ENCODE peak calls at places on chromosome 3, in five cellular contexts. One of them, this sample, is unnamed.

GRCh38 chr3:15927969-15928368 is 130.2 kb upstream of the ANKRD28 start:
- DNase-seq in activated CD4-positive, alpha-beta T cell treated with anti-CD3 and anti-CD28 coated beads for 24 hours: no peak
- DNase-seq in stimulated activated CD8-positive, alpha-beta memory T cell treated with anti-CD3 and anti-CD28 coated beads, Interleukin-12 subunit alpha, Interleukin-12 subunit beta, amount 100 ng/mL, for 4 hours: no peak
- DNase-seq in CD8-positive, alpha-beta memory T cell: no peak
- DNase-seq in GDM1: no peak
- DNase-seq in this sample: no peak

GRCh38 chr3:32154180-32154579 is 47.8 kb downstream of the GPD1L start:
- DNase-seq in activated CD4-positive, alpha-beta T cell treated with anti-CD3 and anti-CD28 coated beads for 24 hours: no peak
- DNase-seq in stimulated activated CD8-positive, alpha-beta memory T cell treated with anti-CD3 and anti-CD28 coated beads, Interleukin-12 subunit alpha, Interleukin-12 subunit beta, amount 100 ng/mL, for 4 hours: no peak
- DNase-seq in CD8-positive, alpha-beta memory T cell: no peak
- DNase-seq in GDM1: no peak
- DNase-seq in this sample: no peak

GRCh38 chr3:142724682-142725351 is 983 bp downstream of the TRPC1 start:
- DNase-seq in activated CD4-positive, alpha-beta T cell treated with anti-CD3 and anti-CD28 coated beads for 24 hours: no peak
- DNase-seq in stimulated activated CD8-positive, alpha-beta memory T cell treated with anti-CD3 and anti-CD28 coated beads, Interleukin-12 subunit alpha, Interleukin-12 subunit beta, amount 100 ng/mL, for 4 hours: peak
- DNase-seq in CD8-positive, alpha-beta memory T cell: peak
- DNase-seq in GDM1: no peak
- DNase-seq in this sample: peak

GRCh38 chr3:58585994-58586393 is 8.8 kb upstream of the FAM107A start:
- DNase-seq in activated CD4-positive, alpha-beta T cell treated with anti-CD3 and anti-CD28 coated beads for 24 hours: no peak
- DNase-seq in stimulated activated CD8-positive, alpha-beta memory T cell treated with anti-CD3 and anti-CD28 coated beads, Interleukin-12 subunit alpha, Interleukin-12 subunit beta, amount 100 ng/mL, for 4 hours: no peak
- DNase-seq in CD8-positive, alpha-beta memory T cell: no peak
- DNase-seq in GDM1: no peak
- DNase-seq in this sample: no peak

GRCh38 chr3:149489060-149489690 is 14.7 kb downstream of the TM4SF4 start:
- DNase-seq in activated CD4-positive, alpha-beta T cell treated with anti-CD3 and anti-CD28 coated beads for 24 hours: no peak
- DNase-seq in stimulated activated CD8-positive, alpha-beta memory T cell treated with anti-CD3 and anti-CD28 coated beads, Interleukin-12 subunit alpha, Interleukin-12 subunit beta, amount 100 ng/mL, for 4 hours: no peak
- DNase-seq in CD8-positive, alpha-beta memory T cell: no peak
- DNase-seq in GDM1: peak
- DNase-seq in this sample: no peak

GRCh38 chr3:133515127-133515526 is 58.4 kb upstream of the CDV3 start:
- DNase-seq in activated CD4-positive, alpha-beta T cell treated with anti-CD3 and anti-CD28 coated beads for 24 hours: no peak
- DNase-seq in stimulated activated CD8-positive, alpha-beta memory T cell treated with anti-CD3 and anti-CD28 coated beads, Interleukin-12 subunit alpha, Interleukin-12 subunit beta, amount 100 ng/mL, for 4 hours: no peak
- DNase-seq in CD8-positive, alpha-beta memory T cell: no peak
- DNase-seq in GDM1: no peak
- DNase-seq in this sample: no peak

GRCh38 chr3:73623996-73624362 is 762 bp downstream of the PDZRN3 start:
- DNase-seq in activated CD4-positive, alpha-beta T cell treated with anti-CD3 and anti-CD28 coated beads for 24 hours: no peak
- DNase-seq in stimulated activated CD8-positive, alpha-beta memory T cell treated with anti-CD3 and anti-CD28 coated beads, Interleukin-12 subunit alpha, Interleukin-12 subunit beta, amount 100 ng/mL, for 4 hours: no peak
- DNase-seq in CD8-positive, alpha-beta memory T cell: no peak
- DNase-seq in GDM1: no peak
- DNase-seq in this sample: no peak

GRCh38 chr3:52193059-52193458 is 4.9 kb upstream of the ALAS1 start:
- DNase-seq in activated CD4-positive, alpha-beta T cell treated with anti-CD3 and anti-CD28 coated beads for 24 hours: no peak
- DNase-seq in stimulated activated CD8-positive, alpha-beta memory T cell treated with anti-CD3 and anti-CD28 coated beads, Interleukin-12 subunit alpha, Interleukin-12 subunit beta, amount 100 ng/mL, for 4 hours: no peak
- DNase-seq in CD8-positive, alpha-beta memory T cell: no peak
- DNase-seq in GDM1: no peak
- DNase-seq in this sample: no peak

GRCh38 chr3:41258239-41258800 is 59.0 kb downstream of the CTNNB1 start:
- DNase-seq in activated CD4-positive, alpha-beta T cell treated with anti-CD3 and anti-CD28 coated beads for 24 hours: no peak
- DNase-seq in stimulated activated CD8-positive, alpha-beta memory T cell treated with anti-CD3 and anti-CD28 coated beads, Interleukin-12 subunit alpha, Interleukin-12 subunit beta, amount 100 ng/mL, for 4 hours: no peak
- DNase-seq in CD8-positive, alpha-beta memory T cell: no peak
- DNase-seq in GDM1: no peak
- DNase-seq in this sample: no peak

GRCh38 chr3:184335661-184336483 is 1.5 kb upstream of the FAM131A start:
- DNase-seq in activated CD4-positive, alpha-beta T cell treated with anti-CD3 and anti-CD28 coated beads for 24 hours: peak
- DNase-seq in stimulated activated CD8-positive, alpha-beta memory T cell treated with anti-CD3 and anti-CD28 coated beads, Interleukin-12 subunit alpha, Interleukin-12 subunit beta, amount 100 ng/mL, for 4 hours: peak
- DNase-seq in CD8-positive, alpha-beta memory T cell: peak
- DNase-seq in GDM1: peak
- DNase-seq in this sample: peak

GRCh38 chr3:64873400-64873799 is 185.6 kb upstream of the ADAMTS9 start:
- DNase-seq in activated CD4-positive, alpha-beta T cell treated with anti-CD3 and anti-CD28 coated beads for 24 hours: no peak
- DNase-seq in stimulated activated CD8-positive, alpha-beta memory T cell treated with anti-CD3 and anti-CD28 coated beads, Interleukin-12 subunit alpha, Interleukin-12 subunit beta, amount 100 ng/mL, for 4 hours: no peak
- DNase-seq in CD8-positive, alpha-beta memory T cell: no peak
- DNase-seq in GDM1: no peak
- DNase-seq in this sample: no peak

GRCh38 chr3:72887723-72888545 is at the start of gene GXYLT2:
- DNase-seq in activated CD4-positive, alpha-beta T cell treated with anti-CD3 and anti-CD28 coated beads for 24 hours: peak
- DNase-seq in stimulated activated CD8-positive, alpha-beta memory T cell treated with anti-CD3 and anti-CD28 coated beads, Interleukin-12 subunit alpha, Interleukin-12 subunit beta, amount 100 ng/mL, for 4 hours: no peak
- DNase-seq in CD8-positive, alpha-beta memory T cell: peak
- DNase-seq in GDM1: peak
- DNase-seq in this sample: no peak

GRCh38 chr3:53842436-53843194 is 3.6 kb downstream of the CHDH start:
- DNase-seq in activated CD4-positive, alpha-beta T cell treated with anti-CD3 and anti-CD28 coated beads for 24 hours: no peak
- DNase-seq in stimulated activated CD8-positive, alpha-beta memory T cell treated with anti-CD3 and anti-CD28 coated beads, Interleukin-12 subunit alpha, Interleukin-12 subunit beta, amount 100 ng/mL, for 4 hours: no peak
- DNase-seq in CD8-positive, alpha-beta memory T cell: no peak
- DNase-seq in GDM1: no peak
- DNase-seq in this sample: no peak

GRCh38 chr3:134360046-134360445 is 14.2 kb downstream of the AMOTL2 start:
- DNase-seq in activated CD4-positive, alpha-beta T cell treated with anti-CD3 and anti-CD28 coated beads for 24 hours: no peak
- DNase-seq in stimulated activated CD8-positive, alpha-beta memory T cell treated with anti-CD3 and anti-CD28 coated beads, Interleukin-12 subunit alpha, Interleukin-12 subunit beta, amount 100 ng/mL, for 4 hours: no peak
- DNase-seq in CD8-positive, alpha-beta memory T cell: no peak
- DNase-seq in GDM1: no peak
- DNase-seq in this sample: no peak

GRCh38 chr3:170767576-170767941 is 102.4 kb downstream of the RPL22L1 start:
- DNase-seq in activated CD4-positive, alpha-beta T cell treated with anti-CD3 and anti-CD28 coated beads for 24 hours: no peak
- DNase-seq in stimulated activated CD8-positive, alpha-beta memory T cell treated with anti-CD3 and anti-CD28 coated beads, Interleukin-12 subunit alpha, Interleukin-12 subunit beta, amount 100 ng/mL, for 4 hours: no peak
- DNase-seq in CD8-positive, alpha-beta memory T cell: no peak
- DNase-seq in GDM1: no peak
- DNase-seq in this sample: no peak